ENCODE peak calls at places on chromosomes 12 and 14, in six cellular contexts. Q, B, S, H, Z and O are unnamed samples. For H3K4me1, the result is how much of the 10 kb centered on the place peaks cover.

GRCh38 chr12:96034631-96035282 is 630 bp downstream of the LTA4H start:
- DNase-seq in B (no peak), Z (peak), Q (no peak), H (peak), S (peak), O (no peak)

GRCh38 chr14:88824314-88825077 is at the start of gene TTC8:
- DNase-seq in Q (peak), B (peak), S (peak), Z (peak), H (peak), O (peak)

GRCh38 chr14:105420976-105421674 is 1.5 kb downstream of the MTA1 start:
- DNase-seq in Q (no peak), H (no peak), B (no peak), S (no peak), Z (no peak), O (no peak)

GRCh38 chr14:102774391-102775153 is 2.7 kb upstream of the TRAF3 start:
- DNase-seq in H (peak), Z (peak), Q (no peak), S (peak), B (peak), O (peak)

GRCh38 chr12:25557830-25558436 is 4.8 kb upstream of the LMNTD1 start:
- DNase-seq in B (no peak), Z (no peak), S (no peak), H (no peak), Q (no peak), O (no peak)

GRCh38 chr12:2337031-2338010 is 284.5 kb downstream of the CACNA1C start:
- DNase-seq in H (no peak), Q (no peak), S (no peak), Z (no peak), B (no peak), O (no peak)

GRCh38 chr12:84911331-84912190 is 1.0 kb downstream of the SLC6A15 start:
- DNase-seq in Q (no peak), H (peak), B (no peak), S (peak), Z (peak), O (no peak)

GRCh38 chr14:24426150-24426911 is 3.1 kb downstream of the CBLN3 start:
- DNase-seq in B (no peak), H (no peak), Z (no peak), Q (no peak), S (no peak), O (no peak)

GRCh38 chr14:89773151-89773550 is 181.4 kb downstream of the EFCAB11 start:
- DNase-seq in B (no peak), Z (no peak), Q (no peak), S (no peak), H (no peak), O (no peak)

GRCh38 chr14:74663884-74664283 is 49.0 kb downstream of the AREL1 start:
- DNase-seq in Q (peak), Z (no peak), H (no peak), B (no peak), S (peak), O (peak)

GRCh38 chr14:68682166-68683103 is 110.4 kb downstream of the ZFP36L1 start:
- DNase-seq in H (peak), Z (peak), Q (no peak), B (no peak), S (peak), O (no peak)

GRCh38 chr12:26970136-26970535 is 31.9 kb downstream of the FGFR1OP2 start:
- DNase-seq in H (no peak), B (no peak), Z (no peak), Q (no peak), S (no peak), O (no peak)

GRCh38 chr12:121391619-121392324 is 8.1 kb upstream of the RNF34 start:
- DNase-seq in Z (peak), B (no peak), H (peak), S (peak), Q (no peak), O (peak)

GRCh38 chr14:61379639-61380184 is 58.3 kb downstream of the PRKCH start:
- DNase-seq in H (no peak), S (no peak), Q (no peak), Z (no peak), B (no peak), O (no peak)

GRCh38 chr12:114384746-114385145 is 21.2 kb downstream of the TBX5 start:
- DNase-seq in H (no peak), Z (no peak), B (no peak), Q (no peak), S (no peak), O (no peak)

GRCh38 chr14:55609681-55610080 is 29.7 kb downstream of the KTN1 start:
- DNase-seq in B (no peak), S (no peak), H (no peak), Z (no peak), Q (no peak), O (no peak)

GRCh38 chr12:112283541-112283940 is 98.7 kb downstream of the HECTD4 start:
- DNase-seq in S (no peak), H (no peak), Z (no peak), Q (no peak), B (no peak), O (peak)

GRCh38 chr12:91239497-91239896 is 56.9 kb upstream of the DCN start:
- DNase-seq in B (no peak), Z (no peak), Q (no peak), S (no peak), H (no peak), O (no peak)

GRCh38 chr12:97283297-97283696 is 179.3 kb upstream of the RMST start:
- DNase-seq in Z (no peak), Q (no peak), S (no peak), B (no peak), H (no peak), O (no peak)

GRCh38 chr12:20148241-20148640 is 220.1 kb upstream of the PDE3A start:
- DNase-seq in Q (no peak), H (no peak), Z (no peak), B (no peak), S (no peak), O (no peak)

GRCh38 chr14:103436533-103436932 is 51.3 kb downstream of the MARK3 start:
- DNase-seq in Q (no peak), S (no peak), Z (no peak), B (no peak), H (no peak), O (no peak)

GRCh38 chr12:121764808-121765207 is 28.7 kb downstream of the RHOF start:
- DNase-seq in Z (no peak), B (no peak), H (no peak), Q (no peak), S (no peak), O (no peak)

GRCh38 chr12:43988838-43989560 is 153.1 kb downstream of the TMEM117 start:
- DNase-seq in Q (no peak), H (no peak), S (no peak), Z (no peak), B (no peak), O (no peak)

GRCh38 chr14:68274722-68275121 is 455.1 kb downstream of the RAD51B start:
- DNase-seq in B (no peak), Z (no peak), H (no peak), Q (no peak), S (no peak), O (no peak)

GRCh38 chr12:3772380-3772779 is 19.5 kb upstream of the CRACR2A start:
- DNase-seq in Q (no peak), B (no peak), S (no peak), Z (no peak), H (no peak), O (no peak)

GRCh38 chr12:131332224-131332623 is 378.5 kb downstream of the ADGRD1 start:
- DNase-seq in B (no peak), Q (no peak), Z (no peak), S (no peak), H (no peak), O (no peak)

GRCh38 chr12:22380029-22380428 is 45.5 kb upstream of the ST8SIA1 start:
- DNase-seq in Q (no peak), H (no peak), Z (no peak), S (no peak), B (no peak), O (no peak)

GRCh38 chr14:61145903-61146411 is 135.2 kb downstream of the TMEM30B start:
- DNase-seq in Q (no peak), Z (no peak), S (no peak), B (no peak), H (no peak), O (no peak)

GRCh38 chr12:11718105-11718504 is 68.6 kb downstream of the ETV6 start:
- DNase-seq in Z (no peak), H (no peak), S (no peak), Q (no peak), B (no peak), O (no peak)

GRCh38 chr12:81147286-81147919 is 69.5 kb downstream of the ACSS3 start:
- DNase-seq in S (no peak), B (no peak), Z (no peak), H (no peak), Q (no peak), O (no peak)

GRCh38 chr14:78595797-78596196 is 425.6 kb downstream of the NRXN3 start:
- DNase-seq in H (no peak), B (no peak), Z (no peak), Q (no peak), S (no peak), O (no peak)
- TF ChIP-seq CTCF in H (no peak), B (no peak), Z (no peak), Q (no peak), S (no peak), O (no peak)

GRCh38 chr14:93054876-93055275 is 60.8 kb downstream of the ITPK1 start:
- DNase-seq in Q (no peak), Z (no peak), H (no peak), B (no peak), S (no peak), O (no peak)
- H3K4me1 ChIP-seq in Q (half or more), Z (under half), H (under half), B (half or more), S (under half), O (under half)

GRCh38 chr12:110577717-110578521 is 5.2 kb downstream of the PPTC7 start:
- DNase-seq in Q (no peak), Z (peak), B (peak), S (no peak), H (no peak), O (no peak)
- H3K4me3 ChIP-seq in Q (peak), Z (no peak), B (peak), S (no peak), H (no peak), O (no peak)

GRCh38 chr12:116532428-116532827 is 26.8 kb upstream of the MAP1LC3B2 start:
- DNase-seq in Z (no peak), S (no peak), H (no peak), B (no peak), Q (no peak), O (no peak)
- TF ChIP-seq CTCF in Z (no peak), S (no peak), H (no peak), B (no peak), Q (no peak), O (no peak)